ENCODE peak calls at places on chromosomes 2 and 18, in nine cellular contexts. X, H, C, Z, O, S, U, L and K are unnamed samples. For H3K36me3, the result is how much of the 10 kb centered on the place peaks cover.

GRCh38 chr2:26049641-26050040 is 15.8 kb downstream of the RAB10 start:
- DNase-seq in X (no peak), Z (no peak), S (no peak), L (no peak), O (no peak), U (no peak), H (no peak), C (no peak), K (no peak)

GRCh38 chr2:197944416-197944815 is 140.0 kb downstream of the PLCL1 start:
- DNase-seq in Z (no peak), S (no peak), O (no peak), U (no peak), C (no peak), L (no peak), H (no peak), X (no peak), K (no peak)

GRCh38 chr2:220753486-220753885 is 818.6 kb downstream of the EPHA4 start:
- DNase-seq in S (no peak), X (no peak), L (no peak), O (no peak), C (no peak), Z (no peak), U (no peak), H (no peak), K (no peak)

GRCh38 chr2:195672674-195673073 is 15.6 kb downstream of the SLC39A10 start:
- DNase-seq in X (no peak), Z (peak), L (no peak), O (no peak), H (no peak), S (no peak), U (no peak), C (no peak), K (no peak)

GRCh38 chr2:142875010-142875409 is 2.5 kb upstream of the KYNU start:
- DNase-seq in O (no peak), C (no peak), S (no peak), X (no peak), U (no peak), Z (peak), H (no peak), L (no peak), K (no peak)

GRCh38 chr18:60096428-60096827 is 196.6 kb downstream of the PMAIP1 start:
- DNase-seq in L (no peak), S (no peak), Z (no peak), H (no peak), U (no peak), O (no peak), C (no peak), X (no peak), K (no peak)

GRCh38 chr2:58427572-58428285 is 186.6 kb upstream of the FANCL start:
- DNase-seq in X (no peak), O (no peak), L (no peak), H (no peak), Z (no peak), C (no peak), S (no peak), U (peak), K (no peak)

GRCh38 chr2:186546842-186547241 is 43.0 kb upstream of the ITGAV start:
- DNase-seq in H (no peak), O (no peak), X (no peak), L (no peak), U (no peak), C (no peak), S (no peak), Z (no peak), K (no peak)

GRCh38 chr2:35409762-35410161 is 945.8 kb upstream of the CRIM1 start:
- DNase-seq in C (no peak), Z (no peak), U (no peak), L (no peak), H (no peak), X (no peak), S (no peak), O (no peak), K (no peak)

GRCh38 chr2:65059071-65059470 is 2.9 kb downstream of the CEP68 start:
- DNase-seq in O (no peak), C (no peak), L (no peak), X (peak), S (no peak), Z (no peak), H (no peak), U (no peak), K (no peak)

GRCh38 chr2:16168506-16169264 is 228.3 kb downstream of the MYCN start:
- DNase-seq in L (no peak), X (no peak), C (no peak), U (no peak), Z (no peak), O (no peak), S (no peak), H (no peak), K (peak)

GRCh38 chr2:177830881-177831386 is 241.6 kb downstream of the PDE11A start:
- DNase-seq in X (no peak), O (no peak), L (no peak), Z (no peak), H (no peak), S (no peak), U (no peak), C (no peak), K (no peak)

GRCh38 chr2:18342901-18343300 is 217.6 kb downstream of the RDH14 start:
- DNase-seq in L (no peak), Z (no peak), C (no peak), X (no peak), H (no peak), U (no peak), S (no peak), O (no peak), K (no peak)

GRCh38 chr2:142189506-142189905 is 58.7 kb upstream of the LRP1B start:
- DNase-seq in U (no peak), X (no peak), S (no peak), C (no peak), O (no peak), L (no peak), H (no peak), Z (peak), K (no peak)

GRCh38 chr2:147460140-147460539 is 384.7 kb upstream of the ACVR2A start:
- DNase-seq in U (no peak), X (peak), H (no peak), Z (peak), S (no peak), O (no peak), C (no peak), L (no peak), K (no peak)

GRCh38 chr2:127792805-127793204 is 18.2 kb downstream of the WDR33 start:
- DNase-seq in Z (no peak), H (no peak), X (no peak), U (no peak), S (no peak), O (no peak), L (no peak), C (no peak), K (no peak)

GRCh38 chr2:47043142-47043890 is 111.8 kb downstream of the STPG4 start:
- DNase-seq in Z (peak), O (no peak), L (peak), C (no peak), X (peak), S (peak), U (peak), H (no peak), K (peak)

GRCh38 chr2:39379643-39380524 is 57.2 kb downstream of the MAP4K3 start:
- DNase-seq in X (peak), L (no peak), H (no peak), U (no peak), C (no peak), O (no peak), S (no peak), Z (peak), K (peak)

GRCh38 chr2:70202236-70202806 is 11.5 kb upstream of the C2orf42 start:
- DNase-seq in L (no peak), S (no peak), O (no peak), C (no peak), U (no peak), X (no peak), H (no peak), Z (peak), K (no peak)

DNA sequence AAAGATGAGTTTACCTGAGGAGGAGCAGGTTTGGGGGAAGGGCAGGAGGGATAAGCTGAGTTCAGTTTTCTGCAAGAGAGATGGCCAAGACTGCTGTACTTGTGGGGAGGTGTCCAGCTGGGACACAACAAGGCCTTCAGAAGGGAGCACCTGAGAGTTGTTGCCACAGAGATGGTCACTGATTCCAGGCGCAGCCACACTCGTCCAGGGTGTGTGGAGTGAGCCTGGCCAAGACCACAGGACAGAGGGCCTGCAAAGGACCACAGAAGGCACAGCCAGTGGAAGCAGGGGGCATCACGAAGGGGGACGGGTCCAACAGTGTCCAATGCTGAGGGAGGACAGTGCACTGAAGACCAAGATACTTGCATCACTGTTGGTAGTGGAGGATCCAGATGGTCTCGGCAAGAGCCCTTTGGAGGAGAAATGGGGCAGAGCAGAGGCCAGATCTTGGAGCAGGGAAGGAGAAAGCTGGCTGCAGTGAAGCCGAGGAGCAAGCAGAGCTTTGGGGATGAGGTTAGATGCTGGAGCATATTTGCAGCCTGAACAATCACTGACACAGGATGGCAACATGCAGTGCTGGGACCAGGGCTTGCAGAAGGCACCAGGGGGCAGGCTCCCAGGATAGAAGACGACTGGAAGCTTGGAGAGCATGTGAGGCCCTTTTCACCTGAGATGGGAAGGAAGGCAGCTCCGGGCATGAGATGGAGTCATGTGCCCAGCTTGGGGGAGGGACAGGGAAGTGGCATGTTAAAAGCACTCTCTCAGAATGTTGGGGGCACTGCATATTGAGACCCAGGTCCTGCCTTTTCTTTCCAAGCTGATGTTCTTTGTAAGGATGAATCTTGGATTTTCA is 214.0 kb downstream of the CYP26B1 start:
- DNase-seq in O (peak), L (no peak), S (no peak), C (peak), H (no peak), U (no peak), X (no peak), Z (peak), K (no peak)
- TF ChIP-seq CTCF in O (no peak), L (peak), S (peak), C (no peak), H (no peak), U (no peak), X (peak), Z (peak), K (no peak)

GRCh38 chr2:9408641-9409151 is 14.6 kb downstream of the ITGB1BP1 start:
- DNase-seq in Z (peak), U (no peak), O (peak), H (no peak), L (no peak), X (no peak), S (no peak), C (peak), K (no peak)

GRCh38 chr2:9415770-9416169 is 7.6 kb downstream of the ITGB1BP1 start:
- DNase-seq in O (no peak), H (no peak), C (no peak), S (no peak), U (no peak), Z (no peak), X (no peak), L (no peak), K (no peak)

GRCh38 chr2:9410108-9410507 is 13.2 kb downstream of the ITGB1BP1 start:
- DNase-seq in L (no peak), U (no peak), X (no peak), O (peak), S (no peak), Z (no peak), C (peak), H (no peak), K (no peak)

GRCh38 chr2:9416267-9416961 is 6.9 kb downstream of the ITGB1BP1 start:
- DNase-seq in Z (peak), O (no peak), H (no peak), L (no peak), C (no peak), X (no peak), U (no peak), S (no peak), K (no peak)

GRCh38 chr2:9412756-9413155 is 10.6 kb downstream of the ITGB1BP1 start:
- DNase-seq in L (no peak), S (no peak), H (no peak), Z (no peak), U (no peak), X (no peak), C (no peak), O (no peak), K (no peak)
- H3K36me3 ChIP-seq in L (under half), S (half or more), H (under half), Z (under half), U (under half), X (half or more), C (under half), O (under half), K (under half)

GRCh38 chr2:125979886-125980285 is 676.1 kb upstream of the GYPC start:
- DNase-seq in L (no peak), H (no peak), C (no peak), X (no peak), Z (no peak), O (no peak), U (no peak), S (no peak), K (no peak)
- H3K4me3 ChIP-seq in L (no peak), H (no peak), C (no peak), X (no peak), Z (no peak), O (no peak), U (no peak), S (no peak), K (no peak)

GRCh38 chr2:45024600-45025291 is 15.5 kb upstream of the SIX2 start:
- DNase-seq in Z (peak), C (no peak), L (peak), H (peak), O (no peak), X (no peak), S (no peak), U (no peak), K (no peak)
- TF ChIP-seq CTCF in Z (peak), C (no peak), L (no peak), H (no peak), O (no peak), X (no peak), S (no peak), U (no peak), K (no peak)

GRCh38 chr2:108455571-108455970 is 6.6 kb downstream of the GCC2 start:
- DNase-seq in S (no peak), X (no peak), C (no peak), Z (no peak), L (no peak), O (no peak), U (no peak), H (no peak), K (no peak)
- H3K36me3 ChIP-seq in S (half or more), X (half or more), C (under half), Z (half or more), L (under half), O (half or more), U (under half), H (under half), K (under half)

GRCh38 chr2:182866095-182866460 is 359 bp downstream of the FRZB start:
- DNase-seq in C (no peak), S (no peak), U (peak), X (no peak), L (no peak), H (no peak), O (no peak), Z (no peak), K (peak)
- H3K4me3 ChIP-seq in C (no peak), S (peak), U (peak), X (peak), L (peak), H (peak), O (peak), Z (peak), K (peak)

GRCh38 chr2:162330881-162331280 is 12.4 kb upstream of the IFIH1 start:
- DNase-seq in S (no peak), X (no peak), U (no peak), L (no peak), H (no peak), Z (peak), C (no peak), O (no peak), K (no peak)

GRCh38 chr2:162328424-162329157 is 10.1 kb upstream of the IFIH1 start:
- DNase-seq in X (no peak), C (no peak), Z (no peak), S (no peak), H (no peak), U (no peak), L (no peak), O (no peak), K (no peak)

DNA sequence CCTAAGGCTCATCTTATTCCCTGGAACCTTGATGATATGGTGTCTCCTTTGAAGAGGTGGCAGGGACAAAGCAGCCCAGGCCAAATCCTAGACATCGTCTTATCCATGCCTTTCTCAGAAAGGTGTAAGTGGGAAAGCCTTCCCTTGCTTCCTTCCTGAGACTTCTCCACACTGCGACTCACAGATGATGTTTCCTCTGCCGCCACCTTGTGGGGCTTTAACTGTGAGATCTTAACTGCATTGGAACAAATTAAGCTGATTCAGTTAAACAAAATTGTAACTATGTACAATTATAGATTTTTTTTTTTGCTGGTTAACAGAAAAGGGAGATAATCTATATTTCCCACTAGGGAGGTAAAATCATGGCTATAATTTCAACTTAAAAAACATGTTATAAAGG is 10.0 kb upstream of the GCA start:
- DNase-seq in H (no peak), C (no peak), L (no peak), O (no peak), S (no peak), X (no peak), U (no peak), Z (peak), K (no peak)
- TF ChIP-seq CTCF in H (no peak), C (peak), L (no peak), O (peak), S (peak), X (peak), U (no peak), Z (peak), K (peak)